ENCODE peak calls at places on chromosomes 6 and 20, in six cellular contexts. I is stimulated activated CD4-positive, alpha-beta T cell treated with anti-CD3 and anti-CD28 coated beads, TNF-alpha, amount 100 ng/mL, for 1 hour; F is HT-29; O is AML-193; S is Kasumi-1; Y is Caki2. E is an unnamed sample.

GRCh38 chr6:89139509-89140346 is 6.1 kb upstream of the PM20D2 start:
- DNase-seq in I (no peak), Y (peak), S (no peak), O (no peak), F (no peak), E (no peak)

GRCh38 chr6:31203345-31203979 is 33.0 kb upstream of the POU5F1 start:
- DNase-seq in O (peak), I (no peak), S (peak), F (peak), Y (peak), E (no peak)

GRCh38 chr6:28695671-28696537 is 170.2 kb downstream of the GPX5 start:
- DNase-seq in O (no peak), I (no peak), S (no peak), Y (peak), F (no peak), E (no peak)

GRCh38 chr6:115001726-115002436 is 659.1 kb upstream of the HS3ST5 start:
- DNase-seq in F (no peak), Y (peak), O (no peak), I (no peak), S (no peak), E (no peak)

GRCh38 chr6:90088009-90088408 is 193.7 kb downstream of the GJA10 start:
- DNase-seq in I (no peak), Y (peak), S (no peak), O (peak), F (no peak), E (no peak)

GRCh38 chr20:50513169-50514034 is 3.2 kb downstream of the PTPN1 start:
- DNase-seq in I (no peak), F (no peak), S (no peak), O (no peak), Y (no peak), E (no peak)

GRCh38 chr6:108556864-108557493 is 3.7 kb upstream of the FOXO3 start:
- DNase-seq in O (no peak), S (no peak), Y (no peak), F (peak), I (no peak), E (no peak)

GRCh38 chr20:38258545-38259223 is 1.9 kb downstream of the KIAA1755 start:
- DNase-seq in S (no peak), F (no peak), Y (no peak), O (no peak), I (no peak), E (no peak)

GRCh38 chr20:45087115-45087785 is 13.7 kb downstream of the KCNS1 start:
- DNase-seq in Y (no peak), O (peak), I (no peak), F (no peak), S (peak), E (no peak)

GRCh38 chr20:4449977-4450715 is 271.6 kb upstream of the PRND start:
- DNase-seq in Y (no peak), S (peak), I (no peak), F (peak), O (no peak), E (no peak)

GRCh38 chr6:11730645-11731044 is 48.0 kb downstream of the ADTRP start:
- DNase-seq in I (no peak), Y (no peak), O (no peak), F (no peak), S (no peak), E (no peak)

GRCh38 chr20:12395404-12396159 is 477.9 kb downstream of the BTBD3 start:
- DNase-seq in I (no peak), O (no peak), F (no peak), S (no peak), Y (peak), E (no peak)

GRCh38 chr20:57224641-57225138 is 41.8 kb downstream of the BMP7 start:
- DNase-seq in O (no peak), I (no peak), S (no peak), Y (no peak), F (no peak), E (no peak)

GRCh38 chr6:132333639-132334516 is 67.4 kb downstream of the MOXD1 start:
- DNase-seq in Y (peak), F (peak), O (no peak), S (no peak), I (no peak), E (peak)

GRCh38 chr6:6315660-6316059 is 4.8 kb downstream of the F13A1 start:
- DNase-seq in I (no peak), O (peak), F (peak), S (peak), Y (peak), E (no peak)

GRCh38 chr6:111631930-111632460 is 26.3 kb upstream of the TRAF3IP2 start:
- DNase-seq in F (peak), S (no peak), O (no peak), Y (peak), I (no peak), E (no peak)

GRCh38 chr6:94600648-94601047 is 976.7 kb upstream of the MANEA start:
- DNase-seq in F (no peak), S (no peak), Y (no peak), I (no peak), O (no peak), E (no peak)

GRCh38 chr20:21514553-21515251 is 838 bp upstream of the NKX2-2 start:
- DNase-seq in I (no peak), F (no peak), S (no peak), O (no peak), Y (peak), E (no peak)

GRCh38 chr6:56193846-56194245 is 53.5 kb downstream of the COL21A1 start:
- DNase-seq in F (no peak), O (no peak), I (no peak), S (no peak), Y (no peak), E (no peak)

GRCh38 chr6:165227644-165228329 is 81.6 kb downstream of the C6orf118 start:
- DNase-seq in F (no peak), I (no peak), S (no peak), Y (no peak), O (no peak), E (no peak)

GRCh38 chr6:37100740-37101139 is 69.2 kb upstream of the PIM1 start:
- DNase-seq in S (no peak), I (no peak), O (no peak), Y (no peak), F (no peak), E (no peak)

GRCh38 chr6:25292384-25292783 is 13.2 kb downstream of the CARMIL1 start:
- DNase-seq in F (no peak), O (no peak), S (no peak), I (no peak), Y (no peak), E (no peak)

GRCh38 chr6:4359108-4359710 is 223.8 kb upstream of the ECI2 start:
- DNase-seq in Y (no peak), I (no peak), F (peak), O (no peak), S (no peak), E (no peak)

GRCh38 chr20:12925214-12925755 is 83.5 kb upstream of the SPTLC3 start:
- DNase-seq in S (peak), Y (peak), O (peak), I (no peak), F (peak), E (peak)

GRCh38 chr20:60297649-60298048 is 339.4 kb downstream of the CDH26 start:
- DNase-seq in F (no peak), I (no peak), Y (no peak), O (no peak), S (no peak), E (no peak)

GRCh38 chr6:38021029-38021428 is 201.5 kb downstream of the ZFAND3 start:
- DNase-seq in O (no peak), Y (no peak), F (no peak), S (no peak), I (no peak), E (no peak)

GRCh38 chr6:37092851-37093727 is 76.9 kb upstream of the PIM1 start:
- DNase-seq in Y (no peak), S (no peak), O (no peak), I (no peak), F (peak), E (no peak)

GRCh38 chr6:167825759-167826229 is 917 bp upstream of the AFDN start:
- DNase-seq in I (no peak), O (no peak), F (peak), Y (no peak), S (no peak), E (peak)